ENCODE peak calls at places on chromosomes 16 and 17, in five cellular contexts. E, Z, U, V and J are unnamed samples.

GRCh38 chr17:9356488-9356911 is 219.1 kb downstream of the STX8 start:
- DNase-seq in Z (peak), E (no peak), V (no peak), U (no peak), J (no peak)

GRCh38 chr16:85372627-85373372 is 240.3 kb upstream of the GSE1 start:
- DNase-seq in E (no peak), Z (no peak), V (peak), U (no peak), J (peak)

GRCh38 chr17:20127660-20128413 is 118.7 kb downstream of the SPECC1 start:
- DNase-seq in U (no peak), V (no peak), E (no peak), Z (no peak), J (peak)

GRCh38 chr17:20289984-20290383 is 177.4 kb downstream of the LGALS9B start:
- DNase-seq in E (no peak), Z (no peak), U (no peak), V (no peak), J (no peak)

GRCh38 chr17:62627904-62628603 is 584 bp downstream of the MRC2 start:
- DNase-seq in E (no peak), V (peak), U (peak), Z (peak), J (peak)

GRCh38 chr17:6670571-6670970 is 19.0 kb downstream of the C17orf100 start:
- DNase-seq in V (no peak), U (no peak), Z (no peak), E (no peak), J (no peak)

GRCh38 chr16:67114793-67115192 is 5.1 kb downstream of the PHAF1 start:
- DNase-seq in U (no peak), V (no peak), Z (no peak), E (no peak), J (no peak)

GRCh38 chr17:17151541-17151940 is 54.6 kb downstream of the PLD6 start:
- DNase-seq in U (no peak), V (no peak), Z (no peak), E (no peak), J (no peak)

GRCh38 chr16:50213939-50214519 is 52.3 kb upstream of the ADCY7 start:
- DNase-seq in U (no peak), V (no peak), Z (no peak), E (peak), J (peak)

GRCh38 chr17:74852237-74853047 is 7.2 kb downstream of the GRIN2C start:
- DNase-seq in Z (no peak), V (peak), E (peak), U (no peak), J (peak)

GRCh38 chr16:87780385-87780989 is 14.7 kb upstream of the KLHDC4 start:
- DNase-seq in E (no peak), U (no peak), Z (no peak), V (peak), J (no peak)

GRCh38 chr16:78129349-78129748 is 29.9 kb downstream of the WWOX start:
- DNase-seq in V (no peak), E (no peak), Z (no peak), U (no peak), J (peak)

GRCh38 chr16:13999071-13999894 is 71.8 kb upstream of the MRTFB start:
- DNase-seq in U (no peak), Z (no peak), V (no peak), E (no peak), J (no peak)

GRCh38 chr17:64183815-64184397 is 54.0 kb upstream of the ERN1 start:
- DNase-seq in U (no peak), E (no peak), V (peak), Z (no peak), J (no peak)

GRCh38 chr16:85569615-85570212 is 43.4 kb upstream of the GSE1 start:
- DNase-seq in E (no peak), Z (no peak), V (peak), U (no peak), J (no peak)

GRCh38 chr16:25052161-25052511 is 37.0 kb upstream of the ARHGAP17 start:
- DNase-seq in Z (no peak), V (no peak), E (no peak), U (no peak), J (no peak)

GRCh38 chr17:82560802-82561428 is 41.4 kb downstream of the FOXK2 start:
- DNase-seq in E (no peak), Z (no peak), U (no peak), V (no peak), J (no peak)

GRCh38 chr17:31155208-31155810 is 60.5 kb downstream of the NF1 start:
- DNase-seq in E (no peak), Z (no peak), U (no peak), V (no peak), J (no peak)

GRCh38 chr16:46607529-46607928 is 13.7 kb downstream of the SHCBP1 start:
- DNase-seq in Z (no peak), U (no peak), E (no peak), V (no peak), J (peak)

GRCh38 chr17:16448490-16448889 is 33.1 kb downstream of the TRPV2 start:
- DNase-seq in Z (no peak), E (no peak), U (no peak), V (no peak), J (no peak)

GRCh38 chr16:49486350-49486749 is 112.7 kb downstream of the C16orf78 start:
- DNase-seq in V (no peak), Z (no peak), U (no peak), E (no peak), J (no peak)

GRCh38 chr17:38418693-38419507 is 9.4 kb upstream of the ARHGAP23 start:
- DNase-seq in Z (no peak), E (no peak), V (no peak), U (no peak), J (no peak)

GRCh38 chr17:32461853-32462617 is 17.7 kb downstream of the PSMD11 start:
- DNase-seq in U (peak), V (peak), E (no peak), Z (no peak), J (peak)

GRCh38 chr16:87436225-87437172 is 44.4 kb downstream of the MAP1LC3B start:
- DNase-seq in U (no peak), V (no peak), Z (no peak), E (no peak), J (no peak)

GRCh38 chr17:44220211-44221071 is 966 bp upstream of the UBTF start:
- DNase-seq in E (no peak), U (no peak), Z (peak), V (peak), J (peak)

GRCh38 chr16:46768809-46769208 is 20.7 kb upstream of the MYLK3 start:
- DNase-seq in U (no peak), E (no peak), Z (no peak), V (no peak), J (peak)

GRCh38 chr17:57519199-57519598 is 225.9 kb downstream of the CCDC182 start:
- DNase-seq in U (no peak), V (no peak), E (peak), Z (no peak), J (peak)

GRCh38 chr16:65294154-65294553 is 172.3 kb upstream of the CDH11 start:
- DNase-seq in Z (no peak), U (no peak), E (no peak), V (no peak), J (no peak)

GRCh38 chr17:65666869-65667268 is 105.4 kb upstream of the AXIN2 start:
- DNase-seq in Z (no peak), U (no peak), E (no peak), V (no peak), J (no peak)